ENCODE peak calls at places on chromosomes 5 and 9, in ten cellular contexts. One of them, this sample, is unnamed.

GRCh38 chr5:28729067-28729466 is 1690.7 kb upstream of the CDH9 start:
- DNase-seq in CD4-positive, CD25-positive, alpha-beta regulatory T cell: no peak
- DNase-seq in SK-N-SH: no peak
- DNase-seq in transverse colon: no peak
- DNase-seq in PC-3: no peak
- DNase-seq in effector memory CD4-positive, alpha-beta T cell: no peak
- DNase-seq in psoas muscle: no peak
- DNase-seq in uterus: no peak
- DNase-seq in A673: no peak
- DNase-seq in endothelial cell of umbilical vein: no peak
- DNase-seq in this sample: no peak

GRCh38 chr9:89247431-89248370 is 63.3 kb upstream of the CKS2 start:
- DNase-seq in CD4-positive, CD25-positive, alpha-beta regulatory T cell: no peak
- DNase-seq in SK-N-SH: no peak
- DNase-seq in transverse colon: no peak
- DNase-seq in PC-3: peak; percentile 53
- DNase-seq in effector memory CD4-positive, alpha-beta T cell: no peak
- DNase-seq in psoas muscle: no peak
- DNase-seq in uterus: no peak
- DNase-seq in A673: no peak
- DNase-seq in endothelial cell of umbilical vein: peak; percentile 13
- DNase-seq in this sample: no peak

GRCh38 chr9:71716138-71716909 is 52.0 kb downstream of the CEMIP2 start:
- DNase-seq in CD4-positive, CD25-positive, alpha-beta regulatory T cell: no peak
- DNase-seq in SK-N-SH: peak; percentile 9
- DNase-seq in transverse colon: no peak
- DNase-seq in PC-3: peak; percentile 21
- DNase-seq in effector memory CD4-positive, alpha-beta T cell: no peak
- DNase-seq in psoas muscle: no peak
- DNase-seq in uterus: no peak
- DNase-seq in A673: peak; percentile 10
- DNase-seq in endothelial cell of umbilical vein: peak; percentile 30
- DNase-seq in this sample: no peak

GRCh38 chr5:542693-543311 is 18.6 kb upstream of the SLC9A3 start:
- DNase-seq in CD4-positive, CD25-positive, alpha-beta regulatory T cell: no peak
- DNase-seq in SK-N-SH: no peak
- DNase-seq in transverse colon: peak; percentile 8
- DNase-seq in PC-3: no peak
- DNase-seq in effector memory CD4-positive, alpha-beta T cell: no peak
- DNase-seq in psoas muscle: peak; percentile 4
- DNase-seq in uterus: no peak
- DNase-seq in A673: no peak
- DNase-seq in endothelial cell of umbilical vein: no peak
- DNase-seq in this sample: no peak

GRCh38 chr5:2659071-2659470 is 92.4 kb downstream of the IRX2 start:
- DNase-seq in CD4-positive, CD25-positive, alpha-beta regulatory T cell: no peak
- DNase-seq in SK-N-SH: no peak
- DNase-seq in transverse colon: no peak
- DNase-seq in PC-3: no peak
- DNase-seq in effector memory CD4-positive, alpha-beta T cell: no peak
- DNase-seq in psoas muscle: no peak
- DNase-seq in uterus: no peak
- DNase-seq in A673: no peak
- DNase-seq in endothelial cell of umbilical vein: no peak
- DNase-seq in this sample: no peak

GRCh38 chr5:90606539-90606938 is 47.9 kb downstream of the ADGRV1 start:
- DNase-seq in CD4-positive, CD25-positive, alpha-beta regulatory T cell: no peak
- DNase-seq in SK-N-SH: no peak
- DNase-seq in transverse colon: no peak
- DNase-seq in PC-3: peak; percentile 53
- DNase-seq in effector memory CD4-positive, alpha-beta T cell: no peak
- DNase-seq in psoas muscle: no peak
- DNase-seq in uterus: no peak
- DNase-seq in A673: peak; percentile 40
- DNase-seq in endothelial cell of umbilical vein: no peak
- DNase-seq in this sample: no peak

GRCh38 chr9:92100237-92100911 is 14.8 kb downstream of the SPTLC1 start:
- DNase-seq in CD4-positive, CD25-positive, alpha-beta regulatory T cell: no peak
- DNase-seq in SK-N-SH: no peak
- DNase-seq in transverse colon: no peak
- DNase-seq in PC-3: peak; percentile 81
- DNase-seq in effector memory CD4-positive, alpha-beta T cell: no peak
- DNase-seq in psoas muscle: no peak
- DNase-seq in uterus: no peak
- DNase-seq in A673: no peak
- DNase-seq in endothelial cell of umbilical vein: peak; percentile 59
- DNase-seq in this sample: no peak

GRCh38 chr5:115068239-115069086 is 101.2 kb downstream of the TRIM36 start:
- DNase-seq in CD4-positive, CD25-positive, alpha-beta regulatory T cell: no peak
- DNase-seq in SK-N-SH: no peak
- DNase-seq in transverse colon: no peak
- DNase-seq in PC-3: peak; percentile 56
- DNase-seq in effector memory CD4-positive, alpha-beta T cell: peak; percentile 14
- DNase-seq in psoas muscle: no peak
- DNase-seq in uterus: no peak
- DNase-seq in A673: peak; percentile 62
- DNase-seq in endothelial cell of umbilical vein: peak; percentile 10
- DNase-seq in this sample: no peak

GRCh38 chr5:37568018-37568753 is 189.1 kb downstream of the WDR70 start:
- DNase-seq in CD4-positive, CD25-positive, alpha-beta regulatory T cell: no peak
- DNase-seq in SK-N-SH: no peak
- DNase-seq in transverse colon: no peak
- DNase-seq in PC-3: no peak
- DNase-seq in effector memory CD4-positive, alpha-beta T cell: no peak
- DNase-seq in psoas muscle: no peak
- DNase-seq in uterus: no peak
- DNase-seq in A673: no peak
- DNase-seq in endothelial cell of umbilical vein: no peak
- DNase-seq in this sample: no peak

GRCh38 chr9:36316629-36317317 is 58.5 kb upstream of the GNE start:
- DNase-seq in CD4-positive, CD25-positive, alpha-beta regulatory T cell: no peak
- DNase-seq in SK-N-SH: no peak
- DNase-seq in transverse colon: peak; percentile 32
- DNase-seq in PC-3: no peak
- DNase-seq in effector memory CD4-positive, alpha-beta T cell: no peak
- DNase-seq in psoas muscle: no peak
- DNase-seq in uterus: no peak
- DNase-seq in A673: no peak
- DNase-seq in endothelial cell of umbilical vein: peak; percentile 66
- DNase-seq in this sample: peak; percentile 39

GRCh38 chr9:136697821-136698526 is 10.7 kb upstream of the AGPAT2 start:
- DNase-seq in CD4-positive, CD25-positive, alpha-beta regulatory T cell: no peak
- DNase-seq in SK-N-SH: no peak
- DNase-seq in transverse colon: no peak
- DNase-seq in PC-3: no peak
- DNase-seq in effector memory CD4-positive, alpha-beta T cell: no peak
- DNase-seq in psoas muscle: no peak
- DNase-seq in uterus: no peak
- DNase-seq in A673: no peak
- DNase-seq in endothelial cell of umbilical vein: no peak
- DNase-seq in this sample: no peak

DNA sequence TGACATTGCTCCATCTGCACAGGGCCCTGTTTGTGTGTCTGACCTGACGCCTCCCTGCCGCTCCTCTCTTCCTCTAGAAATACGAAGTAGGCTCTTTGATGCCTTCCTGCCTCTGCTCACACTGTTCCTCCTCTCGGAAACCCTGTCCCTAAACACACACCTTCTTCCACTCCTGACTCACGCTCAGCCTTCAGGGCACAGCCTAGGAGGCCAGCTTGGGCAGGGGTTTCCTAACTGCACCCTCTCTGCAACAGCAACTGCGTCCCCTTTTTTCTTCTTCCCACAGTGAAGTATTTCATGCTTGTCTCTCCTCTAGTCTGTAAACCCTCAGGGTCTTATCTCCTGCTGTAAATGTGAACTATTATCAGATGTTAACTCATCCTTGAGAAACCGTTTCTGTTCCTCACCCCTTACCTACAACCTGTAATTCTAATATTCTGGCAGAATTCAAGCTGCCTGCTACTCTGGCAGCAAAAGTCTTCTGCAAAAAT is 100.1 kb downstream of the DAPK1 start:
- DNase-seq in CD4-positive, CD25-positive, alpha-beta regulatory T cell: no peak
- DNase-seq in SK-N-SH: no peak
- DNase-seq in transverse colon: no peak
- DNase-seq in PC-3: no peak
- DNase-seq in effector memory CD4-positive, alpha-beta T cell: no peak
- DNase-seq in psoas muscle: no peak
- DNase-seq in uterus: no peak
- DNase-seq in A673: no peak
- DNase-seq in endothelial cell of umbilical vein: no peak
- DNase-seq in this sample: no peak
- H3K4me1 ChIP-seq in CD4-positive, CD25-positive, alpha-beta regulatory T cell: no peaks in the 10 kb centered on the region
- H3K4me1 ChIP-seq in SK-N-SH: peaks cover 18% of the 10 kb centered on the region
- H3K4me1 ChIP-seq in transverse colon: peaks cover 50% of the 10 kb centered on the region
- H3K4me1 ChIP-seq in PC-3: no peaks in the 10 kb centered on the region
- H3K4me1 ChIP-seq in effector memory CD4-positive, alpha-beta T cell: no peaks in the 10 kb centered on the region
- H3K4me1 ChIP-seq in psoas muscle: peaks cover 28% of the 10 kb centered on the region
- H3K4me1 ChIP-seq in uterus: peaks cover 8% of the 10 kb centered on the region
- H3K4me1 ChIP-seq in A673: peaks cover 79% of the 10 kb centered on the region
- H3K4me1 ChIP-seq in endothelial cell of umbilical vein: peaks cover 24% of the 10 kb centered on the region
- H3K4me1 ChIP-seq in this sample: peaks cover 95% of the 10 kb centered on the region

DNA sequence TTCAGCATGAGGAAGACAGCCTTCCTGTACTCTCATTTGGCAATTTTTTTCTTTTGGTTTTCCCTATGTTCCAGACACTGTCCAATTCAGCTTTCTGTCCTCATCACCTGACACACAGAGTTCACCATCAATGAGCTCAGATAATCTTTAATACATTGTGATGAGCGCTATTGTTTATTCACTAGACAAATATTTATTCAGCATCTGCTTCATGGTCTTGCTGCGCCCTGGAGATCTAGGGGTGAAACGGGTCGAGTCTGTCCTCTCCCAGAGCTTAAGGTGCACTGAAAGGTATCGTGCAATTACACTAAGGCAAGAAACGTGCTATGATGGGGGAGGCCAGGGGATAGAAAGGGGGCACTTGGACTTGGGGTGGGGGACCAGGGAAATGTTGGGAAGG is 281.6 kb downstream of the ZSWIM6 start:
- DNase-seq in CD4-positive, CD25-positive, alpha-beta regulatory T cell: no peak
- DNase-seq in SK-N-SH: no peak
- DNase-seq in transverse colon: no peak
- DNase-seq in PC-3: no peak
- DNase-seq in effector memory CD4-positive, alpha-beta T cell: no peak
- DNase-seq in psoas muscle: no peak
- DNase-seq in uterus: no peak
- DNase-seq in A673: no peak
- DNase-seq in endothelial cell of umbilical vein: no peak
- DNase-seq in this sample: no peak
- H3K36me3 ChIP-seq in CD4-positive, CD25-positive, alpha-beta regulatory T cell: no peaks in the 10 kb centered on the region
- H3K36me3 ChIP-seq in SK-N-SH: no peaks in the 10 kb centered on the region
- H3K36me3 ChIP-seq in transverse colon: no peaks in the 10 kb centered on the region
- H3K36me3 ChIP-seq in PC-3: no peaks in the 10 kb centered on the region
- H3K36me3 ChIP-seq in effector memory CD4-positive, alpha-beta T cell: no peaks in the 10 kb centered on the region
- H3K36me3 ChIP-seq in psoas muscle: no peaks in the 10 kb centered on the region
- H3K36me3 ChIP-seq in uterus: no peaks in the 10 kb centered on the region
- H3K36me3 ChIP-seq in A673: no peaks in the 10 kb centered on the region
- H3K36me3 ChIP-seq in endothelial cell of umbilical vein: no peaks in the 10 kb centered on the region
- H3K36me3 ChIP-seq in this sample: no peaks in the 10 kb centered on the region

GRCh38 chr5:21823588-21823987 is 1029.6 kb downstream of the CDH12 start:
- DNase-seq in CD4-positive, CD25-positive, alpha-beta regulatory T cell: no peak
- DNase-seq in SK-N-SH: no peak
- DNase-seq in transverse colon: no peak
- DNase-seq in PC-3: peak; percentile 60
- DNase-seq in effector memory CD4-positive, alpha-beta T cell: no peak
- DNase-seq in psoas muscle: no peak
- DNase-seq in uterus: no peak
- DNase-seq in A673: peak; percentile 67
- DNase-seq in endothelial cell of umbilical vein: peak; percentile 81
- DNase-seq in this sample: no peak
- H3K4me1 ChIP-seq in CD4-positive, CD25-positive, alpha-beta regulatory T cell: no peaks in the 10 kb centered on the region
- H3K4me1 ChIP-seq in SK-N-SH: no peaks in the 10 kb centered on the region
- H3K4me1 ChIP-seq in transverse colon: no peaks in the 10 kb centered on the region
- H3K4me1 ChIP-seq in PC-3: peaks cover 16% of the 10 kb centered on the region
- H3K4me1 ChIP-seq in effector memory CD4-positive, alpha-beta T cell: no peaks in the 10 kb centered on the region
- H3K4me1 ChIP-seq in psoas muscle: no peaks in the 10 kb centered on the region
- H3K4me1 ChIP-seq in uterus: no peaks in the 10 kb centered on the region
- H3K4me1 ChIP-seq in A673: peaks cover 24% of the 10 kb centered on the region
- H3K4me1 ChIP-seq in endothelial cell of umbilical vein: peaks cover 22% of the 10 kb centered on the region
- H3K4me1 ChIP-seq in this sample: no peaks in the 10 kb centered on the region

GRCh38 chr5:178207183-178207916 is 3.0 kb downstream of the HNRNPAB start:
- DNase-seq in CD4-positive, CD25-positive, alpha-beta regulatory T cell: no peak
- DNase-seq in SK-N-SH: no peak
- DNase-seq in transverse colon: peak; percentile 84
- DNase-seq in PC-3: peak; percentile 85
- DNase-seq in effector memory CD4-positive, alpha-beta T cell: no peak
- DNase-seq in psoas muscle: no peak
- DNase-seq in uterus: no peak
- DNase-seq in A673: no peak
- DNase-seq in endothelial cell of umbilical vein: peak; percentile 75
- DNase-seq in this sample: peak; percentile 81

GRCh38 chr5:178210073-178210526 is 5.8 kb downstream of the HNRNPAB start:
- DNase-seq in CD4-positive, CD25-positive, alpha-beta regulatory T cell: no peak
- DNase-seq in SK-N-SH: no peak
- DNase-seq in transverse colon: no peak
- DNase-seq in PC-3: no peak
- DNase-seq in effector memory CD4-positive, alpha-beta T cell: no peak
- DNase-seq in psoas muscle: no peak
- DNase-seq in uterus: no peak
- DNase-seq in A673: no peak
- DNase-seq in endothelial cell of umbilical vein: no peak
- DNase-seq in this sample: no peak

GRCh38 chr5:178207917-178208280 is 3.6 kb downstream of the HNRNPAB start:
- DNase-seq in CD4-positive, CD25-positive, alpha-beta regulatory T cell: no peak
- DNase-seq in SK-N-SH: no peak
- DNase-seq in transverse colon: peak; percentile 83
- DNase-seq in PC-3: no peak
- DNase-seq in effector memory CD4-positive, alpha-beta T cell: no peak
- DNase-seq in psoas muscle: no peak
- DNase-seq in uterus: no peak
- DNase-seq in A673: no peak
- DNase-seq in endothelial cell of umbilical vein: no peak
- DNase-seq in this sample: peak; percentile 59

GRCh38 chr5:178209334-178210072 is 5.2 kb downstream of the HNRNPAB start:
- DNase-seq in CD4-positive, CD25-positive, alpha-beta regulatory T cell: no peak
- DNase-seq in SK-N-SH: no peak
- DNase-seq in transverse colon: no peak
- DNase-seq in PC-3: no peak
- DNase-seq in effector memory CD4-positive, alpha-beta T cell: no peak
- DNase-seq in psoas muscle: no peak
- DNase-seq in uterus: no peak
- DNase-seq in A673: no peak
- DNase-seq in endothelial cell of umbilical vein: no peak
- DNase-seq in this sample: no peak

DNA sequence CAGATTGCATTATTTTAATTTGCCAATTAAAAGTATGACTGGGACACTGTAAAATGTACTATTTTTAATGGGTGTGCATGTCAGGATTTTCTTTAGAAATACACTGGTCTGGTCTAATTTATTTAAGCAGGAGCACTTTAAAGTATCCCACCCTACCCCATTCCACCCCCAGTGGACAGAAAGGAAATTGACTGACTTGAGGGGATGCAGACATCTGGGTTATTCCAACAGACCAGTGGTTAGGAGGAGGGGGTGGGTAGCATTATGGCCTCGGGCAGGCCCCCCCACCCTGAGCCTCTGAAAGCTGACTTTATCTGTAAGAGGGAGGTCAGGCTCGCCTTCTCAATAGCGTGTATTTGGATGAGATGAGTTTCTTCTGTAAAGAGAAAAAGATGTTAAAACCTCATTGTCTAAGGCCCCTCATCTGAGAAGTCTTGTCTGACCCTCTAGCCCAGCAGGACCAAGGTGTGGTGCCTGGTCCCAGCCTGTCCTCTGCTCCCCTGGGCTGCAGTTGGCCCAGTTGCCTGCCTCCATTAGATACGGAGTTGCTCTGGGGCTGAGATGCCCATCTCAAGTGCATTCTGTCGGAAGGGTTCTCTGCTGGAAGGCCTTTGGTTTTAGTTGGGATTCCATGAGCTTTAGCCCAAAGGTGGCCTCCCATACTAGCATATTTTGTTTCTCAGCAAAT is 4.4 kb downstream of the HNRNPAB start:
- DNase-seq in CD4-positive, CD25-positive, alpha-beta regulatory T cell: no peak
- DNase-seq in SK-N-SH: peak; percentile 72
- DNase-seq in transverse colon: no peak
- DNase-seq in PC-3: no peak
- DNase-seq in effector memory CD4-positive, alpha-beta T cell: no peak
- DNase-seq in psoas muscle: no peak
- DNase-seq in uterus: no peak
- DNase-seq in A673: no peak
- DNase-seq in endothelial cell of umbilical vein: no peak
- DNase-seq in this sample: no peak
- H3K36me3 ChIP-seq in CD4-positive, CD25-positive, alpha-beta regulatory T cell: peaks cover 73% of the 10 kb centered on the region
- H3K36me3 ChIP-seq in SK-N-SH: peaks cover 76% of the 10 kb centered on the region
- H3K36me3 ChIP-seq in transverse colon: no peaks in the 10 kb centered on the region
- H3K36me3 ChIP-seq in PC-3: peaks cover 82% of the 10 kb centered on the region
- H3K36me3 ChIP-seq in effector memory CD4-positive, alpha-beta T cell: peaks cover 70% of the 10 kb centered on the region
- H3K36me3 ChIP-seq in psoas muscle: peaks cover 80% of the 10 kb centered on the region
- H3K36me3 ChIP-seq in uterus: no peaks in the 10 kb centered on the region
- H3K36me3 ChIP-seq in A673: peaks cover 84% of the 10 kb centered on the region
- H3K36me3 ChIP-seq in endothelial cell of umbilical vein: peaks cover 57% of the 10 kb centered on the region
- H3K36me3 ChIP-seq in this sample: peaks cover 72% of the 10 kb centered on the region